ENCODE peak calls at places on chromosome 18, in five cellular contexts. L is spleen, H is COR-L47, J is putamen, N is T-helper 17 cell. P is an unnamed sample.

GRCh38 chr18:79754022-79754761 is 43.5 kb upstream of the KCNG2 start:
- DNase-seq in L (peak; percentile 69), H (no peak), J (peak; percentile 31), N (no peak), P (no peak)

GRCh38 chr18:23994361-23994902 is 20.1 kb upstream of the TTC39C start:
- DNase-seq in L (no peak), H (peak; percentile 100), J (no peak), N (peak; percentile 30), P (no peak)

GRCh38 chr18:2197945-2198344 is 373.4 kb downstream of the METTL4 start:
- DNase-seq in L (no peak), H (no peak), J (no peak), N (no peak), P (no peak)

GRCh38 chr18:64519191-64519590 is 370.3 kb upstream of the LINC00305 start:
- DNase-seq in L (no peak), H (no peak), J (no peak), N (no peak), P (no peak)

GRCh38 chr18:52422985-52423601 is 83.1 kb downstream of the DCC start:
- DNase-seq in L (no peak), H (peak; percentile 49), J (no peak), N (no peak), P (no peak)

GRCh38 chr18:75654928-75655745 is 227.6 kb upstream of the SMIM21 start:
- DNase-seq in L (no peak), H (no peak), J (no peak), N (no peak), P (no peak)

GRCh38 chr18:41459657-41460056 is 495.4 kb upstream of the PIK3C3 start:
- DNase-seq in L (no peak), H (no peak), J (no peak), N (no peak), P (no peak)

GRCh38 chr18:27977009-27977408 is 199.9 kb downstream of the CDH2 start:
- DNase-seq in L (no peak), H (no peak), J (no peak), N (no peak), P (no peak)

GRCh38 chr18:45724591-45724990 is 610 bp downstream of the SLC14A1 start:
- DNase-seq in L (no peak), H (no peak), J (no peak), N (no peak), P (no peak)

GRCh38 chr18:8140841-8141501 is 468.3 kb upstream of the RAB12 start:
- DNase-seq in L (no peak), H (no peak), J (no peak), N (no peak), P (no peak)

GRCh38 chr18:75211002-75211621 is 515 bp downstream of the TSHZ1 start:
- DNase-seq in L (peak; percentile 87), H (no peak), J (no peak), N (no peak), P (peak; percentile 13)

GRCh38 chr18:37270046-37270665 is 295.4 kb downstream of the CELF4 start:
- DNase-seq in L (no peak), H (no peak), J (no peak), N (no peak), P (peak; percentile 20)

GRCh38 chr18:13568443-13569392 is 157.6 kb downstream of the FAM210A start:
- DNase-seq in L (no peak), H (no peak), J (no peak), N (no peak), P (no peak)

GRCh38 chr18:23237524-23238151 is 102.4 kb downstream of the CABLES1 start:
- DNase-seq in L (peak; percentile 86), H (no peak), J (peak; percentile 32), N (peak; percentile 11), P (peak; percentile 61)

GRCh38 chr18:76442413-76443171 is 52.5 kb downstream of the ZNF516 start:
- DNase-seq in L (peak; percentile 73), H (no peak), J (no peak), N (no peak), P (no peak)

GRCh38 chr18:48227206-48227605 is 182.0 kb downstream of the ZBTB7C start:
- DNase-seq in L (no peak), H (no peak), J (no peak), N (no peak), P (no peak)

GRCh38 chr18:10142056-10142455 is 228.2 kb downstream of the VAPA start:
- DNase-seq in L (no peak), H (no peak), J (no peak), N (no peak), P (no peak)

GRCh38 chr18:76620326-76620813 is 125.3 kb upstream of the ZNF516 start:
- DNase-seq in L (peak; percentile 90), H (peak; percentile 72), J (peak; percentile 38), N (peak; percentile 16), P (no peak)

GRCh38 chr18:8041526-8042111 is 474.5 kb downstream of the PTPRM start:
- DNase-seq in L (no peak), H (peak; percentile 2), J (no peak), N (no peak), P (no peak)

GRCh38 chr18:76819411-76820136 is 2.8 kb upstream of the ZNF236 start:
- DNase-seq in L (no peak), H (no peak), J (no peak), N (no peak), P (no peak)

GRCh38 chr18:10188971-10189810 is 265.2 kb upstream of the APCDD1 start:
- DNase-seq in L (no peak), H (peak; percentile 49), J (no peak), N (no peak), P (no peak)

GRCh38 chr18:50356036-50356945 is 18.6 kb upstream of the SKA1 start:
- DNase-seq in L (no peak), H (no peak), J (no peak), N (no peak), P (no peak)

GRCh38 chr18:56139372-56139771 is 499.0 kb downstream of the TXNL1 start:
- DNase-seq in L (no peak), H (no peak), J (no peak), N (no peak), P (no peak)

GRCh38 chr18:50297621-50298442 is 10.3 kb upstream of the CXXC1 start:
- DNase-seq in L (peak; percentile 94), H (peak; percentile 74), J (peak; percentile 63), N (peak; percentile 49), P (peak; percentile 53)

GRCh38 chr18:64747803-64748202 is 598.9 kb upstream of the LINC00305 start:
- DNase-seq in L (no peak), H (no peak), J (no peak), N (no peak), P (no peak)

GRCh38 chr18:76262956-76263955 is 231.8 kb downstream of the ZNF516 start:
- DNase-seq in L (no peak), H (no peak), J (no peak), N (no peak), P (no peak)

GRCh38 chr18:55886886-55887285 is 298.9 kb upstream of the TCF4 start:
- DNase-seq in L (no peak), H (no peak), J (no peak), N (no peak), P (no peak)

GRCh38 chr18:28823506-28824182 is 646.7 kb upstream of the CDH2 start:
- DNase-seq in L (peak; percentile 38), H (no peak), J (no peak), N (no peak), P (no peak)

GRCh38 chr18:36095936-36096519 is 28.7 kb upstream of the RPRD1A start:
- DNase-seq in L (no peak), H (peak; percentile 70), J (peak; percentile 16), N (no peak), P (peak; percentile 6)

P was measured in T-helper 1 cell.